ENCODE peak calls at places on chromosomes 4 and X, in four cellular contexts. Q, F, A and D are unnamed samples.

GRCh38 chrX:22399793-22400192 is 127.1 kb downstream of the CBLL2 start:
- DNase-seq in Q (no peak), F (no peak), A (peak), D (no peak)

GRCh38 chrX:53717205-53717604 is 30.7 kb upstream of the HUWE1 start:
- DNase-seq in Q (no peak), F (no peak), A (no peak), D (no peak)

GRCh38 chr4:10608501-10609219 is 75.9 kb downstream of the CLNK start:
- DNase-seq in Q (no peak), F (no peak), A (peak), D (no peak)

GRCh38 chr4:25090516-25090915 is 59.8 kb upstream of the LGI2 start:
- DNase-seq in Q (no peak), F (no peak), A (peak), D (no peak)

GRCh38 chr4:8736083-8736825 is 135.4 kb downstream of the HMX1 start:
- DNase-seq in Q (peak), F (no peak), A (no peak), D (no peak)

GRCh38 chr4:109472343-109472761 is 38.7 kb downstream of the SEC24B start:
- DNase-seq in Q (no peak), F (no peak), A (peak), D (no peak)

GRCh38 chrX:1597345-1598020 is 6.1 kb downstream of the AKAP17A start:
- DNase-seq in Q (no peak), F (no peak), A (no peak), D (no peak)

GRCh38 chr4:126753592-126753991 is 879.2 kb upstream of the INTU start:
- DNase-seq in Q (no peak), F (no peak), A (no peak), D (no peak)

GRCh38 chr4:187188118-187188517 is 464.5 kb upstream of the FAT1 start:
- DNase-seq in Q (no peak), F (no peak), A (no peak), D (no peak)

GRCh38 chr4:187996502-187997177 is 1.1 kb downstream of the ZFP42 start:
- DNase-seq in Q (no peak), F (no peak), A (no peak), D (no peak)

GRCh38 chrX:16628954-16629595 is 20.9 kb upstream of the S100G start:
- DNase-seq in Q (no peak), F (no peak), A (peak), D (no peak)

GRCh38 chrX:1463581-1464281 is 11.0 kb upstream of the ASMTL start:
- DNase-seq in Q (no peak), F (no peak), A (no peak), D (no peak)

DNA sequence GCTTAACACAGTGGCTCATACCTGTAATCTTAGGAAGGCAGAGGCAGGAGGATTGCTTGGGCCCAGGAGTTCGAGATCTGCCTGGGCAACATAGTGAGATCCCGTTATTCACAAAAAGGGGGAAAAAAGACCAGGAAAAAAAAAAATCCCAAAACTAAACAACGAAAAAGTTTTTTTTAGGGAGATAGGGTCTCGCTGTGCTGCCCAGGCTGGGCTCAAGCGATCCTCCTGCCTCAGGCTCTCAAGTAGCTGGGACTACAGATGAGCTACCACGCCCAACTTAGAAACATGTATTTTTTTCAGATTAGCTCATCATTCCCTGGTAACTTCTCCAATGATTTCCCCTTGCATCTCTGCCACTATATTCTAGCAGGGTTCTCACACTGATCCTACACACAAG is 24.3 kb upstream of the IRAK1 start:
- DNase-seq in Q (no peak), F (no peak), A (no peak), D (no peak)
- H3K27ac ChIP-seq in Q (no peak), F (no peak), A (no peak), D (no peak)

DNA sequence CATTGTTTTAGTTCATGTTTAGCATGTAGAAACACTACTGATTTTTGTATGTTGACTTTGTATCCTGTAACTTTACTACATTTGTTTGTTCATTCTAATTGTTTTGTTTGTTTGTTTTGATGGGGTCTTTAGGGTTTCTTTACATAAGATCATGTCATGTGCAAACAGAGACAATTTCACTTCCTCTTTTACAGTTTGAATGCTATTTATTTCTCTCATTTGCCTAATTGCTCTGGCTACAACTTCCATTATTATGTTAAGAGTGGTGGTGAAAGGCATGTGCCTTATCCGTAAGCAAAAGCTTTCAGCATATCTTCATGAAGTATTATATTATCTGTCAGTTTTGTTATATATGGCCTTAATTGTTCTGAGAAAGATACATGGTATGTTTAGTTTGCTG is 571.1 kb downstream of the PCDH7 start:
- DNase-seq in Q (no peak), F (no peak), A (no peak), D (no peak)
- H3K27ac ChIP-seq in Q (no peak), F (no peak), A (no peak), D (no peak)

GRCh38 chrX:50615570-50616158 is 145.0 kb upstream of the DGKK start:
- DNase-seq in Q (no peak), F (no peak), A (no peak), D (no peak)
- H3K27ac ChIP-seq in Q (no peak), F (no peak), A (no peak), D (no peak)

GRCh38 chr4:71259911-71260331 is 78.9 kb upstream of the SLC4A4 start:
- DNase-seq in Q (no peak), F (peak), A (no peak), D (no peak)
- H3K27ac ChIP-seq in Q (peak), F (peak), A (no peak), D (peak)